ENCODE peak calls at places on chromosomes 3 and 15, in five cellular contexts. A is neural progenitor cell, C is colonic mucosa, W is GM23338, E is endothelial cell. L is an unnamed sample.

GRCh38 chr3:12371525-12372140 is 82.8 kb downstream of the PPARG start:
- DNase-seq in A (no peak), C (no peak), W (no peak), E (no peak), L (no peak)

GRCh38 chr3:107235193-107235922 is 141.9 kb upstream of the CCDC54 start:
- DNase-seq in A (peak), C (no peak), W (peak), E (no peak), L (no peak)

GRCh38 chr15:77282333-77282732 is 137.6 kb downstream of the PEAK1 start:
- DNase-seq in A (peak), C (no peak), W (peak), E (no peak), L (no peak)

GRCh38 chr3:150636258-150636657 is 33.1 kb downstream of the SELENOT start:
- DNase-seq in A (no peak), C (no peak), W (no peak), E (no peak), L (no peak)

GRCh38 chr3:48402907-48403306 is 27.0 kb downstream of the PLXNB1 start:
- DNase-seq in A (no peak), C (no peak), W (no peak), E (peak), L (no peak)

GRCh38 chr15:52370010-52370409 is 74.4 kb upstream of the MYO5C start:
- DNase-seq in A (no peak), C (peak), W (no peak), E (no peak), L (no peak)

GRCh38 chr15:93028111-93028631 is 60.8 kb downstream of the RGMA start:
- DNase-seq in A (no peak), C (no peak), W (no peak), E (no peak), L (no peak)

GRCh38 chr15:83178387-83178786 is 29.2 kb downstream of the HDGFL3 start:
- DNase-seq in A (no peak), C (no peak), W (no peak), E (no peak), L (no peak)

GRCh38 chr15:67504796-67505195 is 16.1 kb upstream of the C15orf61 start:
- DNase-seq in A (no peak), C (no peak), W (no peak), E (no peak), L (no peak)

GRCh38 chr15:77026501-77027110 is 31.7 kb downstream of the PSTPIP1 start:
- DNase-seq in A (no peak), C (peak), W (no peak), E (peak), L (no peak)

GRCh38 chr15:78063966-78064365 is 13.5 kb downstream of the TBC1D2B start:
- DNase-seq in A (no peak), C (no peak), W (no peak), E (no peak), L (no peak)

GRCh38 chr3:133038089-133038730 is at the start of gene TMEM108:
- DNase-seq in A (peak), C (peak), W (peak), E (peak), L (peak)

GRCh38 chr3:134009345-134010000 is 20.3 kb downstream of the SLCO2A1 start:
- DNase-seq in A (no peak), C (no peak), W (no peak), E (no peak), L (no peak)

GRCh38 chr15:49860101-49860500 is 239.3 kb downstream of the DTWD1 start:
- DNase-seq in A (no peak), C (no peak), W (no peak), E (no peak), L (no peak)

GRCh38 chr3:45608885-45609284 is 14.3 kb downstream of the LIMD1 start:
- DNase-seq in A (no peak), C (no peak), W (no peak), E (no peak), L (no peak)

GRCh38 chr15:65366122-65366892 is 11.5 kb downstream of the IGDCC3 start:
- DNase-seq in A (no peak), C (no peak), W (peak), E (no peak), L (no peak)